ENCODE peak calls at places on chromosome 13, in nine cellular contexts. One of them, this sample, is unnamed.

GRCh38 chr13:50410921-50411712 is 395.9 kb downstream of the KCNRG start:
- DNase-seq in endothelial cell of umbilical vein: peak; percentile 94
- DNase-seq in HCT116: peak; percentile 69
- DNase-seq in Peyer's patch: no peak
- DNase-seq in transverse colon: no peak
- DNase-seq in stomach: no peak
- DNase-seq in tibial nerve: no peak
- DNase-seq in ovary: no peak
- DNase-seq in suprapubic skin: no peak
- DNase-seq in this sample: no peak

GRCh38 chr13:26921918-26922317 is 161.3 kb upstream of the GPR12 start:
- DNase-seq in endothelial cell of umbilical vein: no peak
- DNase-seq in HCT116: no peak
- DNase-seq in Peyer's patch: no peak
- DNase-seq in transverse colon: no peak
- DNase-seq in stomach: no peak
- DNase-seq in tibial nerve: no peak
- DNase-seq in ovary: no peak
- DNase-seq in suprapubic skin: no peak
- DNase-seq in this sample: no peak

GRCh38 chr13:111429064-111429558 is 108.7 kb downstream of the TEX29 start:
- DNase-seq in endothelial cell of umbilical vein: peak; percentile 27
- DNase-seq in HCT116: peak; percentile 58
- DNase-seq in Peyer's patch: no peak
- DNase-seq in transverse colon: peak; percentile 43
- DNase-seq in stomach: no peak
- DNase-seq in tibial nerve: no peak
- DNase-seq in ovary: no peak
- DNase-seq in suprapubic skin: no peak
- DNase-seq in this sample: peak; percentile 65

GRCh38 chr13:105070452-105070851 is 1465.0 kb downstream of the EFNB2 start:
- DNase-seq in endothelial cell of umbilical vein: no peak
- DNase-seq in HCT116: no peak
- DNase-seq in Peyer's patch: no peak
- DNase-seq in transverse colon: no peak
- DNase-seq in stomach: no peak
- DNase-seq in tibial nerve: no peak
- DNase-seq in ovary: no peak
- DNase-seq in suprapubic skin: no peak
- DNase-seq in this sample: no peak

GRCh38 chr13:111526922-111527321 is 206.5 kb downstream of the TEX29 start:
- DNase-seq in endothelial cell of umbilical vein: no peak
- DNase-seq in HCT116: no peak
- DNase-seq in Peyer's patch: no peak
- DNase-seq in transverse colon: no peak
- DNase-seq in stomach: no peak
- DNase-seq in tibial nerve: no peak
- DNase-seq in ovary: no peak
- DNase-seq in suprapubic skin: no peak
- DNase-seq in this sample: no peak

GRCh38 chr13:94128430-94128829 is 351.1 kb downstream of the DCT start:
- DNase-seq in endothelial cell of umbilical vein: no peak
- DNase-seq in HCT116: no peak
- DNase-seq in Peyer's patch: no peak
- DNase-seq in transverse colon: no peak
- DNase-seq in stomach: no peak
- DNase-seq in tibial nerve: peak; percentile 13
- DNase-seq in ovary: no peak
- DNase-seq in suprapubic skin: peak; percentile 59
- DNase-seq in this sample: no peak

GRCh38 chr13:35356572-35356971 is 119.9 kb downstream of the MAB21L1 start:
- DNase-seq in endothelial cell of umbilical vein: peak; percentile 80
- DNase-seq in HCT116: no peak
- DNase-seq in Peyer's patch: no peak
- DNase-seq in transverse colon: no peak
- DNase-seq in stomach: no peak
- DNase-seq in tibial nerve: no peak
- DNase-seq in ovary: no peak
- DNase-seq in suprapubic skin: no peak
- DNase-seq in this sample: no peak

GRCh38 chr13:91017031-91017668 is 330.3 kb upstream of the MIR17HG start:
- DNase-seq in endothelial cell of umbilical vein: peak; percentile 12
- DNase-seq in HCT116: peak; percentile 34
- DNase-seq in Peyer's patch: no peak
- DNase-seq in transverse colon: no peak
- DNase-seq in stomach: peak; percentile 28
- DNase-seq in tibial nerve: no peak
- DNase-seq in ovary: no peak
- DNase-seq in suprapubic skin: no peak
- DNase-seq in this sample: peak; percentile 67

GRCh38 chr13:113005076-113005865 is 36.3 kb downstream of the MCF2L start:
- DNase-seq in endothelial cell of umbilical vein: no peak
- DNase-seq in HCT116: no peak
- DNase-seq in Peyer's patch: no peak
- DNase-seq in transverse colon: no peak
- DNase-seq in stomach: no peak
- DNase-seq in tibial nerve: no peak
- DNase-seq in ovary: no peak
- DNase-seq in suprapubic skin: no peak
- DNase-seq in this sample: no peak

GRCh38 chr13:54536112-54536511 is 1507.5 kb downstream of the OLFM4 start:
- DNase-seq in endothelial cell of umbilical vein: no peak
- DNase-seq in HCT116: no peak
- DNase-seq in Peyer's patch: no peak
- DNase-seq in transverse colon: no peak
- DNase-seq in stomach: no peak
- DNase-seq in tibial nerve: no peak
- DNase-seq in ovary: no peak
- DNase-seq in suprapubic skin: no peak
- DNase-seq in this sample: peak; percentile 3
- TF ChIP-seq CTCF in endothelial cell of umbilical vein: no peak
- TF ChIP-seq CTCF in HCT116: no peak
- TF ChIP-seq CTCF in Peyer's patch: peak; percentile 24
- TF ChIP-seq CTCF in transverse colon: no peak
- TF ChIP-seq CTCF in stomach: no peak
- TF ChIP-seq CTCF in tibial nerve: no peak
- TF ChIP-seq CTCF in ovary: no peak
- TF ChIP-seq CTCF in suprapubic skin: no peak
- TF ChIP-seq CTCF in this sample: no peak

GRCh38 chr13:48232420-48233096 is 448 bp upstream of the ITM2B start:
- DNase-seq in endothelial cell of umbilical vein: peak; percentile 45
- DNase-seq in HCT116: no peak
- DNase-seq in Peyer's patch: no peak
- DNase-seq in transverse colon: peak; percentile 52
- DNase-seq in stomach: peak; percentile 35
- DNase-seq in tibial nerve: no peak
- DNase-seq in ovary: no peak
- DNase-seq in suprapubic skin: peak; percentile 77
- DNase-seq in this sample: no peak
- TF ChIP-seq POLR2A in endothelial cell of umbilical vein: no peak
- TF ChIP-seq POLR2A in HCT116: no peak
- TF ChIP-seq POLR2A in Peyer's patch: no peak
- TF ChIP-seq POLR2A in transverse colon: peak; percentile 73
- TF ChIP-seq POLR2A in stomach: no peak
- TF ChIP-seq POLR2A in tibial nerve: peak; percentile 65
- TF ChIP-seq POLR2A in ovary: no peak
- TF ChIP-seq POLR2A in suprapubic skin: no peak
- TF ChIP-seq POLR2A in this sample: peak; percentile 69

GRCh38 chr13:89721216-89721615 is 1626.3 kb upstream of the MIR17HG start:
- DNase-seq in endothelial cell of umbilical vein: no peak
- DNase-seq in HCT116: no peak
- DNase-seq in Peyer's patch: no peak
- DNase-seq in transverse colon: no peak
- DNase-seq in stomach: no peak
- DNase-seq in tibial nerve: no peak
- DNase-seq in ovary: no peak
- DNase-seq in suprapubic skin: no peak
- DNase-seq in this sample: no peak
- H3K27ac ChIP-seq in endothelial cell of umbilical vein: no peak overlapping the region
- H3K27ac ChIP-seq in HCT116: no peak overlapping the region
- H3K27ac ChIP-seq in Peyer's patch: no peak overlapping the region
- H3K27ac ChIP-seq in transverse colon: no peak overlapping the region
- H3K27ac ChIP-seq in stomach: no peak overlapping the region
- H3K27ac ChIP-seq in tibial nerve: no peak overlapping the region
- H3K27ac ChIP-seq in ovary: no peak overlapping the region
- H3K27ac ChIP-seq in suprapubic skin: no peak overlapping the region
- H3K27ac ChIP-seq in this sample: no peak overlapping the region

GRCh38 chr13:60396008-60396782 is 825 bp upstream of the TDRD3 start:
- DNase-seq in endothelial cell of umbilical vein: peak; percentile 93
- DNase-seq in HCT116: peak; percentile 86
- DNase-seq in Peyer's patch: peak; percentile 86
- DNase-seq in transverse colon: peak; percentile 94
- DNase-seq in stomach: peak; percentile 91
- DNase-seq in tibial nerve: peak; percentile 76
- DNase-seq in ovary: peak; percentile 87
- DNase-seq in suprapubic skin: peak; percentile 92
- DNase-seq in this sample: peak; percentile 90
- TF ChIP-seq CTCF in endothelial cell of umbilical vein: no peak
- TF ChIP-seq CTCF in HCT116: no peak
- TF ChIP-seq CTCF in Peyer's patch: no peak
- TF ChIP-seq CTCF in transverse colon: no peak
- TF ChIP-seq CTCF in stomach: no peak
- TF ChIP-seq CTCF in tibial nerve: no peak
- TF ChIP-seq CTCF in ovary: no peak
- TF ChIP-seq CTCF in suprapubic skin: no peak
- TF ChIP-seq CTCF in this sample: no peak

DNA sequence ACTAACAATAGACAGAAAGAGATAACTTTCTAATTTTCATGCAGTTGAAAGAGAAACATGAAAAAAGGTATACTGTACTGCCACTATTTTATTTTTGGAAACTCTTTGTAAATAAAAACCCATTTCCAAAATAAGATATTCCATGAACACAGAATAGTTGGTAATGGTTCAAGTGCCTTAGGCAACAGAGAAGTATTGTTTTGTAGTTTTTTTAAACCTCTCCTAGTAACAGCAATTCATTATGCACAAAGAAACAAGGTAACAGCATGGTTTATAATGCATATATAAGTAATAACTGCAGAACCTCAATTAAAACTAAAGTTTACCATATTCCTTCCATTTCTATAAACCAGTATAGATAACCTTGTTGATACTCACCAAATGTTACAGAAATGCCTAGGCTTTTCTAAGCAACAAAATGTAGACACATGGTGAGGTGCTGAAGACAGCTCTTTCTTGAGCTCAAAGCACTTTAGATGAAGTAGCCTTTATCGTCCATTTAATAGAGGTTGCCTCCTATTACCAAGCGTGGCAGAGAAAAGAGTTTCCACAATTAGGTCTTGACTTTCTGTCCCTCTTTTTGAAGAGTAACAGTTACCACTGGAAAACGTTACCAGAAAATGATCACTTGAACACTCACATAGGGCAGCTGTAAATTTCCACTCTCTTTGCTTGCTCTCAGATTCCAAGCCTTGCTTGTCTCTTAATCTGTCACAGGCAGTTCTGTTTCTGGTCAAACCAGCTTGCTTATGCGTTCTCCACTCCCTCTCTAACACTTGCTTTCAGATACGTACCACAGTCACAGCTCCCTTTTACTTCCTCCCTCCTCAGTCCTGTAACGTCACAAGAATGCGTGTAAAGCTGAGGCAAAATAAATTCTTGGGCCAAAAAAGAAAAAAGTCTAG is 42.9 kb downstream of the CAB39L start:
- DNase-seq in endothelial cell of umbilical vein: no peak
- DNase-seq in HCT116: no peak
- DNase-seq in Peyer's patch: no peak
- DNase-seq in transverse colon: peak; percentile 22
- DNase-seq in stomach: peak; percentile 45
- DNase-seq in tibial nerve: no peak
- DNase-seq in ovary: no peak
- DNase-seq in suprapubic skin: no peak
- DNase-seq in this sample: peak; percentile 24
- TF ChIP-seq POLR2A in endothelial cell of umbilical vein: no peak
- TF ChIP-seq POLR2A in HCT116: no peak
- TF ChIP-seq POLR2A in Peyer's patch: no peak
- TF ChIP-seq POLR2A in transverse colon: peak; percentile 56
- TF ChIP-seq POLR2A in stomach: no peak
- TF ChIP-seq POLR2A in tibial nerve: peak; percentile 76
- TF ChIP-seq POLR2A in ovary: peak; percentile 32
- TF ChIP-seq POLR2A in suprapubic skin: peak; percentile 46
- TF ChIP-seq POLR2A in this sample: peak; percentile 74

DNA sequence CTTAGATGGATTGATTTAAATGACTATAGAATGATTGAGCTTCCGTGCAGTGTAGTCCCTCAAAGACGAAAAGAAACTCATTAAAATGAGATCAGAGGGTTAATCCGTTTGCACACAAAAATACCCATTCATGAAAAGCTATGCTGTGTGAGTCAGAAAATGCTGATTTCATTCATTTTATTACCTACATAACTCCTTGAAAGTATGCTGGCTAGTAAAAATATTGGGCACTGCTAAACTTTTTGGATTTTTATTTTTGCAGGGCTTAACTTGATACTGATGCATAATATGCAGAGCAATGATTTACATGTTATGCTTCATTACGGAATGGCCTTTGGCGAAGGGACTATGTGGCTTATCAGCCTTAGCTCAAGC is 54.2 kb downstream of the WDFY2 start:
- DNase-seq in endothelial cell of umbilical vein: no peak
- DNase-seq in HCT116: no peak
- DNase-seq in Peyer's patch: no peak
- DNase-seq in transverse colon: no peak
- DNase-seq in stomach: no peak
- DNase-seq in tibial nerve: no peak
- DNase-seq in ovary: no peak
- DNase-seq in suprapubic skin: no peak
- DNase-seq in this sample: no peak
- H3K27ac ChIP-seq in endothelial cell of umbilical vein: no peak overlapping the region
- H3K27ac ChIP-seq in HCT116: no peak overlapping the region
- H3K27ac ChIP-seq in Peyer's patch: no peak overlapping the region
- H3K27ac ChIP-seq in transverse colon: no peak overlapping the region
- H3K27ac ChIP-seq in stomach: peak overlapping the region; percentile 62
- H3K27ac ChIP-seq in tibial nerve: no peak overlapping the region
- H3K27ac ChIP-seq in ovary: no peak overlapping the region
- H3K27ac ChIP-seq in suprapubic skin: no peak overlapping the region
- H3K27ac ChIP-seq in this sample: no peak overlapping the region

GRCh38 chr13:40682449-40683240 is 16.2 kb upstream of the FOXO1 start:
- DNase-seq in endothelial cell of umbilical vein: peak; percentile 63
- DNase-seq in HCT116: no peak
- DNase-seq in Peyer's patch: no peak
- DNase-seq in transverse colon: no peak
- DNase-seq in stomach: no peak
- DNase-seq in tibial nerve: no peak
- DNase-seq in ovary: no peak
- DNase-seq in suprapubic skin: no peak
- DNase-seq in this sample: no peak
- TF ChIP-seq CTCF in endothelial cell of umbilical vein: peak; percentile 21
- TF ChIP-seq CTCF in HCT116: peak; percentile 30
- TF ChIP-seq CTCF in Peyer's patch: peak; percentile 63
- TF ChIP-seq CTCF in transverse colon: peak; percentile 60
- TF ChIP-seq CTCF in stomach: peak; percentile 42
- TF ChIP-seq CTCF in tibial nerve: peak; percentile 65
- TF ChIP-seq CTCF in ovary: peak; percentile 27
- TF ChIP-seq CTCF in suprapubic skin: peak; percentile 47
- TF ChIP-seq CTCF in this sample: peak; percentile 71

This sample was measured in body of pancreas.